ENCODE peak calls at places on chromosomes 2 and 18, in ten cellular contexts. C is stimulated activated CD4-positive, alpha-beta T cell treated with anti-CD3 and anti-CD28 coated beads, Interleukin-4, amount 100 ng/mL, for 4 hours; B is putamen; H is NCI-H1105 treated with DMSO at 0.1 percent for 48 hours; N is activated naive CD4-positive, alpha-beta T cell treated with Interleukin-2 at 50 U/mL for 16 hours; G is adipocyte; Z is activated T-cell treated with anti-CD3 and anti-CD28 coated beads for 4 hours; U is NCI-H1417; J is D341Med; Q is HTR-8/SVneo. E is an unnamed sample.

GRCh38 chr2:233464531-233465240 is 101.9 kb downstream of the USP40 start:
- DNase-seq in N (no peak), B (no peak), Z (no peak), J (no peak), G (no peak), Q (no peak), U (no peak), C (no peak), H (no peak), E (no peak)

GRCh38 chr2:41907141-41907540 is 140.7 kb upstream of the PKDCC start:
- DNase-seq in Q (no peak), H (no peak), N (no peak), G (no peak), B (no peak), C (no peak), J (no peak), U (no peak), Z (no peak), E (no peak)

GRCh38 chr2:23211987-23212583 is 172.9 kb upstream of the KLHL29 start:
- DNase-seq in U (no peak), Z (no peak), Q (no peak), C (no peak), G (no peak), J (no peak), N (no peak), B (no peak), H (no peak), E (no peak)

GRCh38 chr2:20027715-20028434 is 15.4 kb upstream of the MATN3 start:
- DNase-seq in Q (no peak), B (no peak), U (no peak), H (no peak), Z (no peak), J (no peak), N (no peak), G (no peak), C (no peak), E (no peak)

GRCh38 chr18:50190236-50190635 is 4.7 kb downstream of the MYO5B start:
- DNase-seq in N (no peak), H (no peak), Z (no peak), J (no peak), B (no peak), C (no peak), Q (no peak), G (no peak), U (no peak), E (no peak)

GRCh38 chr2:133433455-133434451 is 134.5 kb downstream of the NCKAP5 start:
- DNase-seq in Z (no peak), C (no peak), G (peak; percentile 41), J (no peak), Q (no peak), U (no peak), H (no peak), B (no peak), N (no peak), E (no peak)

GRCh38 chr18:45556217-45556616 is 59.1 kb upstream of the SLC14A2 start:
- DNase-seq in N (no peak), H (no peak), Z (no peak), G (no peak), C (no peak), J (no peak), U (no peak), Q (no peak), B (no peak), E (no peak)

GRCh38 chr2:235263205-235264120 is 230.4 kb upstream of the AGAP1 start:
- DNase-seq in G (peak; percentile 94), U (peak; percentile 28), B (peak; percentile 88), N (no peak), Q (peak; percentile 91), J (no peak), H (no peak), Z (no peak), C (no peak), E (peak; percentile 75)

GRCh38 chr2:236608308-236608564 is 38.6 kb downstream of the ACKR3 start:
- DNase-seq in G (peak; percentile 44), Z (no peak), C (no peak), N (no peak), H (no peak), U (no peak), Q (no peak), B (no peak), J (no peak), E (no peak)

GRCh38 chr2:32135409-32135808 is 30.3 kb upstream of the SLC30A6 start:
- DNase-seq in H (no peak), C (no peak), U (no peak), N (no peak), Q (peak; percentile 90), Z (no peak), G (peak; percentile 77), B (no peak), J (peak; percentile 31), E (no peak)

GRCh38 chr2:157833721-157834120 is 42.4 kb downstream of the ACVR1 start:
- DNase-seq in N (no peak), C (no peak), Q (no peak), U (no peak), H (no peak), Z (no peak), G (no peak), B (no peak), J (no peak), E (no peak)

GRCh38 chr2:66962625-66963207 is 434.4 kb upstream of the ETAA1 start:
- DNase-seq in G (no peak), Q (no peak), B (no peak), J (no peak), N (no peak), Z (no peak), C (no peak), H (no peak), U (no peak), E (peak; percentile 45)

GRCh38 chr2:239758325-239758877 is 266.7 kb downstream of the NDUFA10 start:
- DNase-seq in B (no peak), Z (no peak), C (no peak), N (no peak), Q (peak; percentile 61), G (no peak), J (no peak), H (no peak), U (no peak), E (no peak)

GRCh38 chr2:231917280-231918088 is 8.7 kb downstream of the NPPC start:
- DNase-seq in H (no peak), Z (no peak), B (peak; percentile 49), U (no peak), C (no peak), G (no peak), Q (no peak), J (peak; percentile 20), N (no peak), E (no peak)

GRCh38 chr2:6975988-6976387 is 58.8 kb downstream of the RNF144A start:
- DNase-seq in B (no peak), G (no peak), N (no peak), U (no peak), Q (no peak), H (no peak), J (no peak), Z (no peak), C (no peak), E (no peak)

GRCh38 chr18:74951165-74951760 is 257.7 kb downstream of the PTGR3 start:
- DNase-seq in B (no peak), N (no peak), J (no peak), U (no peak), Z (no peak), Q (no peak), C (no peak), G (peak; percentile 88), H (no peak), E (no peak)

GRCh38 chr18:62209046-62209445 is 22.0 kb downstream of the RELCH start:
- DNase-seq in H (no peak), Q (no peak), N (no peak), U (no peak), Z (no peak), C (no peak), G (no peak), B (no peak), J (no peak), E (no peak)

GRCh38 chr2:151947524-151948165 is 119.4 kb upstream of the ARL5A start:
- DNase-seq in Q (no peak), H (no peak), J (no peak), N (no peak), Z (no peak), U (no peak), B (no peak), C (no peak), G (no peak), E (no peak)

GRCh38 chr2:25614711-25615110 is 58.7 kb downstream of the DTNB start:
- DNase-seq in G (no peak), C (no peak), H (peak; percentile 43), N (no peak), U (no peak), J (no peak), B (no peak), Q (no peak), Z (no peak), E (no peak)

GRCh38 chr2:157443795-157444642 is at the start of gene CYTIP:
- DNase-seq in N (peak; percentile 56), B (peak; percentile 52), U (no peak), Q (no peak), Z (no peak), G (no peak), H (no peak), C (peak; percentile 58), J (no peak), E (no peak)

GRCh38 chr18:36580874-36581750 is 247.7 kb downstream of the TPGS2 start:
- DNase-seq in N (no peak), J (no peak), B (no peak), U (no peak), C (no peak), G (peak; percentile 71), H (no peak), Z (no peak), Q (no peak), E (no peak)

GRCh38 chr2:116733699-116734098 is 1080.8 kb upstream of the DDX18 start:
- DNase-seq in B (no peak), C (no peak), N (no peak), U (no peak), G (no peak), Q (no peak), H (peak; percentile 88), J (no peak), Z (no peak), E (no peak)

E was measured in NCI-H2227 treated with DMSO at 0.1 percent for 48 hours.